ENCODE peak calls at places on chromosomes 13 and 19, in ten cellular contexts. Y is PC-3; J is left ventricle myocardium inferior; P is left lung; O is neural progenitor cell; M is A549; D is neural crest cell; Z is lung; X is AG04450; K is CD8-positive, alpha-beta T cell. A is an unnamed sample.
A peak's percentile ranks its signal among the peaks of the same experiment; 100 is the strongest.

GRCh38 chr13:51453959-51454703 is 1.3 kb upstream of the INTS6 start:
- DNase-seq in Y (peak; percentile 9), J (peak; percentile 24), P (peak; percentile 40), O (peak; percentile 35), M (peak; percentile 3), D (no peak), Z (no peak), X (no peak), K (peak; percentile 22), A (no peak)

GRCh38 chr19:974564-975257 is 9.4 kb upstream of the WDR18 start:
- DNase-seq in Y (no peak), J (no peak), P (no peak), O (no peak), M (no peak), D (no peak), Z (no peak), X (no peak), K (no peak), A (no peak)

GRCh38 chr19:18771328-18772242 is 19.5 kb downstream of the COMP start:
- DNase-seq in Y (peak; percentile 23), J (no peak), P (no peak), O (peak; percentile 66), M (no peak), D (no peak), Z (no peak), X (no peak), K (no peak), A (no peak)

GRCh38 chr13:65339236-65339635 is 1890.9 kb downstream of the PCDH9 start:
- DNase-seq in Y (no peak), J (no peak), P (no peak), O (no peak), M (no peak), D (no peak), Z (no peak), X (peak; percentile 11), K (no peak), A (no peak)

GRCh38 chr13:83503424-83503823 is 378.9 kb downstream of the SLITRK1 start:
- DNase-seq in Y (peak; percentile 72), J (no peak), P (no peak), O (no peak), M (no peak), D (no peak), Z (no peak), X (no peak), K (no peak), A (no peak)

GRCh38 chr19:11538232-11539036 is at the start of gene CNN1:
- DNase-seq in Y (no peak), J (peak; percentile 66), P (peak; percentile 68), O (peak; percentile 72), M (no peak), D (peak; percentile 36), Z (no peak), X (peak; percentile 74), K (no peak), A (peak; percentile 23)

GRCh38 chr13:32476021-32476731 is 48.2 kb upstream of the N4BP2L1 start:
- DNase-seq in Y (peak; percentile 29), J (no peak), P (no peak), O (no peak), M (no peak), D (no peak), Z (no peak), X (no peak), K (no peak), A (no peak)

GRCh38 chr13:101941095-101941777 is 460.6 kb downstream of the FGF14 start:
- DNase-seq in Y (peak; percentile 19), J (no peak), P (no peak), O (no peak), M (peak; percentile 6), D (no peak), Z (no peak), X (no peak), K (no peak), A (no peak)

GRCh38 chr13:105908581-105908980 is 626.9 kb downstream of the EFNB2 start:
- DNase-seq in Y (no peak), J (no peak), P (no peak), O (no peak), M (no peak), D (no peak), Z (no peak), X (no peak), K (no peak), A (no peak)

GRCh38 chr19:35162471-35163326 is 8.2 kb downstream of the FXYD5 start:
- DNase-seq in Y (peak; percentile 87), J (no peak), P (no peak), O (no peak), M (no peak), D (no peak), Z (no peak), X (no peak), K (no peak), A (no peak)

GRCh38 chr13:71149498-71150363 is 717.3 kb downstream of the DACH1 start:
- DNase-seq in Y (no peak), J (no peak), P (no peak), O (no peak), M (no peak), D (no peak), Z (no peak), X (no peak), K (no peak), A (no peak)

GRCh38 chr13:23074054-23074805 is 106.5 kb upstream of the SGCG start:
- DNase-seq in Y (no peak), J (no peak), P (no peak), O (no peak), M (no peak), D (no peak), Z (no peak), X (no peak), K (no peak), A (no peak)

GRCh38 chr13:27476943-27477681 is 26.7 kb upstream of the MTIF3 start:
- DNase-seq in Y (peak; percentile 89), J (no peak), P (no peak), O (no peak), M (peak; percentile 45), D (no peak), Z (no peak), X (peak; percentile 6), K (no peak), A (peak; percentile 57)

GRCh38 chr13:50599046-50599445 is 244.4 kb downstream of the DLEU7 start:
- DNase-seq in Y (no peak), J (no peak), P (no peak), O (no peak), M (no peak), D (no peak), Z (no peak), X (no peak), K (no peak), A (no peak)

GRCh38 chr13:51518847-51519246 is 65.4 kb upstream of the WDFY2 start:
- DNase-seq in Y (peak; percentile 72), J (no peak), P (no peak), O (no peak), M (no peak), D (no peak), Z (no peak), X (no peak), K (no peak), A (no peak)

DNA sequence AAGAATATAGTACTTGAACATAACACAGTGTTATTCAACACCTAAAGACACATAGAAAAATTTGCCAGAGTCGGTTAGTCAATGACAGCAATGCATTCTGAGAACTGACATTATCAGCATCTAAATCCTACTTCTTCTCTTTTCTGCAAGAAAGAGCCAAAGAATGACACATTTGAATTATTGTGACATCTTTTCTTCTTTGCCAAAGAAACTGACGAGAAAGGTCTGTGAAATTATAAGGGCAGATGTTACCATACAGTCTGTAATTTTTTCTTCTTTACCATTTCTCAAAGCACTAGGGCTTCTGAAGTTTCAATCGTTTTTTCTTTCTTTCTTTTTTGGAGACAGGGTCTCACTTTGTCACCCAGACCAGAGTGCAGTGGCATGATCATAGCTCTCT is 350.9 kb upstream of the NBEA start:
- DNase-seq in Y (no peak), J (no peak), P (no peak), O (no peak), M (no peak), D (no peak), Z (no peak), X (no peak), K (no peak), A (no peak)
- TF ChIP-seq CTCF in Y (no peak), J (no peak), P (no peak), O (no peak), M (no peak), D (no peak), Z (no peak), X (no peak), K (no peak), A (no peak)

GRCh38 chr13:73275163-73275562 is 216.4 kb downstream of the KLF5 start:
- DNase-seq in Y (no peak), J (no peak), P (no peak), O (no peak), M (no peak), D (no peak), Z (no peak), X (no peak), K (no peak), A (no peak)
- TF ChIP-seq CTCF in Y (no peak), J (no peak), P (no peak), O (no peak), M (no peak), D (peak; percentile 45), Z (no peak), X (no peak), K (no peak), A (no peak)

DNA sequence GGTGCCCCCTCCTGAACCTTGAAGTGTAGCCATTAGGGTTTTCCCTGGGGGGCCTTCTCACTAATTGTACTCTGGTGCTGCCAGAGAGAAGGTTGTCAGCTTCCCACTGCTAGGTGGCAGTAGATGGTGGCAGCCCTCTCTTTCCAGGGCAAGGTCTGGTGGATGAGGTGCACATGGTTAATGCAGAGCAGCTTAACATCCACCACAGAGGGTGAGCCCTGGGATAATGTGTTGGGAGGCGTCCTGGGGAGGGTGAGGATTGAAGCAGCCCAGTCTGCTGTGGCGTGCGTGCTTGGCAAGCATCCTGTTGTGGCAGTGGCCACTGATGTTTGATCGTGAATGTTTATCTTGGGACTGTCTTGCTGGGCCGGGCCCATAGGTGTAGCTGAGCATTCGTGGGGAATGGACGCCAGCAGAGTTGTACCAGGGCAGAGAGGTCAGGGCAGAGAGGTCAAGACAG is 5.8 kb downstream of the EGLN2 start:
- DNase-seq in Y (no peak), J (no peak), P (no peak), O (no peak), M (no peak), D (no peak), Z (no peak), X (no peak), K (no peak), A (no peak)
- TF ChIP-seq CTCF in Y (peak; percentile 22), J (peak; percentile 27), P (no peak), O (peak; percentile 10), M (peak; percentile 33), D (no peak), Z (no peak), X (peak; percentile 9), K (no peak), A (no peak)

GRCh38 chr13:85974604-85975366 is 175.6 kb upstream of the SLITRK6 start:
- DNase-seq in Y (peak; percentile 58), J (no peak), P (no peak), O (no peak), M (no peak), D (no peak), Z (no peak), X (no peak), K (no peak), A (no peak)

GRCh38 chr13:85969331-85969730 is 170.1 kb upstream of the SLITRK6 start:
- DNase-seq in Y (no peak), J (no peak), P (no peak), O (no peak), M (no peak), D (no peak), Z (no peak), X (no peak), K (no peak), A (no peak)

GRCh38 chr13:85970727-85971126 is 171.5 kb upstream of the SLITRK6 start:
- DNase-seq in Y (peak; percentile 36), J (no peak), P (no peak), O (no peak), M (no peak), D (no peak), Z (no peak), X (no peak), K (no peak), A (no peak)
- TF ChIP-seq CTCF in Y (peak; percentile 46), J (no peak), P (no peak), O (peak; percentile 48), M (peak; percentile 8), D (peak; percentile 63), Z (no peak), X (no peak), K (no peak), A (no peak)

A was measured in GM10248.